ENCODE peak calls at places on chromosomes 16 and 17, in six cellular contexts. One of them, this sample, is unnamed. For H3K4me1 and H3K36me3, the result is how much of the 10 kb centered on the place peaks cover.

GRCh38 chr16:75087040-75087979 is 29.3 kb downstream of the LDHD start:
- DNase-seq in suprapubic skin: no peak
- DNase-seq in thoracic aorta: no peak
- DNase-seq in effector memory CD4-positive, alpha-beta T cell: no peak
- DNase-seq in HCT116: no peak
- DNase-seq in mammary epithelial cell: peak
- DNase-seq in this sample: no peak

GRCh38 chr17:71709271-71709670 is 411.5 kb upstream of the SOX9 start:
- DNase-seq in suprapubic skin: no peak
- DNase-seq in thoracic aorta: no peak
- DNase-seq in effector memory CD4-positive, alpha-beta T cell: no peak
- DNase-seq in HCT116: no peak
- DNase-seq in mammary epithelial cell: no peak
- DNase-seq in this sample: no peak

GRCh38 chr17:52827526-52827925 is 669.0 kb upstream of the CA10 start:
- DNase-seq in suprapubic skin: no peak
- DNase-seq in thoracic aorta: no peak
- DNase-seq in effector memory CD4-positive, alpha-beta T cell: no peak
- DNase-seq in HCT116: no peak
- DNase-seq in mammary epithelial cell: no peak
- DNase-seq in this sample: no peak

GRCh38 chr17:246851-247421 is 65.5 kb upstream of the DOC2B start:
- DNase-seq in suprapubic skin: peak
- DNase-seq in thoracic aorta: no peak
- DNase-seq in effector memory CD4-positive, alpha-beta T cell: no peak
- DNase-seq in HCT116: no peak
- DNase-seq in mammary epithelial cell: no peak
- DNase-seq in this sample: peak

GRCh38 chr17:49227436-49228261 is 2.9 kb downstream of the PHOSPHO1 start:
- DNase-seq in suprapubic skin: peak
- DNase-seq in thoracic aorta: no peak
- DNase-seq in effector memory CD4-positive, alpha-beta T cell: peak
- DNase-seq in HCT116: peak
- DNase-seq in mammary epithelial cell: peak
- DNase-seq in this sample: no peak

GRCh38 chr16:27253526-27253930 is 15.0 kb downstream of the NSMCE1 start:
- DNase-seq in suprapubic skin: no peak
- DNase-seq in thoracic aorta: no peak
- DNase-seq in effector memory CD4-positive, alpha-beta T cell: no peak
- DNase-seq in HCT116: peak
- DNase-seq in mammary epithelial cell: peak
- DNase-seq in this sample: no peak

GRCh38 chr17:81471804-81472456 is 40.7 kb downstream of the ACTG1 start:
- DNase-seq in suprapubic skin: peak
- DNase-seq in thoracic aorta: no peak
- DNase-seq in effector memory CD4-positive, alpha-beta T cell: no peak
- DNase-seq in HCT116: peak
- DNase-seq in mammary epithelial cell: peak
- DNase-seq in this sample: no peak

GRCh38 chr17:77786090-77786489 is 172.4 kb upstream of the TNRC6C start:
- DNase-seq in suprapubic skin: no peak
- DNase-seq in thoracic aorta: no peak
- DNase-seq in effector memory CD4-positive, alpha-beta T cell: no peak
- DNase-seq in HCT116: no peak
- DNase-seq in mammary epithelial cell: no peak
- DNase-seq in this sample: no peak

GRCh38 chr17:2468270-2468669 is 43.4 kb downstream of the METTL16 start:
- DNase-seq in suprapubic skin: no peak
- DNase-seq in thoracic aorta: no peak
- DNase-seq in effector memory CD4-positive, alpha-beta T cell: no peak
- DNase-seq in HCT116: no peak
- DNase-seq in mammary epithelial cell: no peak
- DNase-seq in this sample: no peak

GRCh38 chr17:37089998-37090397 is 141.2 kb downstream of the AATF start:
- DNase-seq in suprapubic skin: no peak
- DNase-seq in thoracic aorta: no peak
- DNase-seq in effector memory CD4-positive, alpha-beta T cell: peak
- DNase-seq in HCT116: no peak
- DNase-seq in mammary epithelial cell: no peak
- DNase-seq in this sample: no peak

GRCh38 chr16:55120408-55120807 is 189.7 kb downstream of the IRX5 start:
- DNase-seq in suprapubic skin: no peak
- DNase-seq in thoracic aorta: no peak
- DNase-seq in effector memory CD4-positive, alpha-beta T cell: no peak
- DNase-seq in HCT116: no peak
- DNase-seq in mammary epithelial cell: peak
- DNase-seq in this sample: no peak

GRCh38 chr17:29039764-29040598 is 3.0 kb upstream of the PIPOX start:
- DNase-seq in suprapubic skin: no peak
- DNase-seq in thoracic aorta: no peak
- DNase-seq in effector memory CD4-positive, alpha-beta T cell: no peak
- DNase-seq in HCT116: no peak
- DNase-seq in mammary epithelial cell: peak
- DNase-seq in this sample: no peak

DNA sequence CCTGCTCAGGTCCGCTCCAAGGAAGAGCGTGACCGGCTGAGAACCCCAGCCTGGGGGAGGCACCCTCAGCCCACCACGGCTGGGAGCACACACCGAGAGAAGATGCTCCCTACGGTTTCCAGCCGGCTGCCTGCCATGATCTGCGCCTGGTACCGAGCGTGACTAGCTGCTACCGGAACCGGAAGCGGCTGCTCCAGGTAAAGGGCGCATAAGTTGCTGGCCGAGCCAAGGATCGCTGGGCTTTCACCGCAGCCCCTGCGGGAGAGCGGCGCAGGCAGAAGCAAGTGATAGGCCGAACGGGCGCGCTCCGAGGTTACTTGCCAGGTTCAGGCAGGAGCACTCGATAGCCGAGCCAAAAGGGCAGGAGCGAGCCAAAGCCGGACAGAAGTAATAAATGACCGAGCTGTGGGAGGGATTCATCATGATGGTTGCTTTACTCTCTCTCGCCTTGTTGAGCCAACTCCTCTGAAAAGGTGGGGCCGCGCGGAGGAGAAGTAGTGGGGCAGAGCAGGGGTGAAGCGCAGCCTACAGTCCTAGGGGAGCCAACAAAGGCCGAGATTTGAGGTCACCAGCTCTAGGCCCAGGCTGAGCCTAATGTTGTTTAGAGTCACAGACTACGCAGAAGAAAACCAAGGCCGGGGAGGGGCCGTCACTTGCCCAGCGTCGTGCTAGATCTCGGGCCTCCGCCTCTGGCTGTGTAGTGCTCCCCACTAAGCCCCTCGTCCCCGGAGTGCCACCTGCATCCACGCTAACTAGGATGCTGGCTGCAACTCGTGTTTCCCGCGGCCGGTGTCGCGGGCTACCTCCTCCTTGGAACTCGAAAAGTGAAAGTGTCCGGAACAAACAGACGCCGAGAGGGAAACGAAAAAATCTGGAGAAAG is at the start of gene MRPS23:
- DNase-seq in suprapubic skin: peak
- DNase-seq in thoracic aorta: peak
- DNase-seq in effector memory CD4-positive, alpha-beta T cell: peak
- DNase-seq in HCT116: peak
- DNase-seq in mammary epithelial cell: peak
- DNase-seq in this sample: peak
- H3K4me1 ChIP-seq in suprapubic skin: under half
- H3K4me1 ChIP-seq in thoracic aorta: half or more
- H3K4me1 ChIP-seq in effector memory CD4-positive, alpha-beta T cell: under half
- H3K4me1 ChIP-seq in HCT116: under half
- H3K4me1 ChIP-seq in mammary epithelial cell: under half
- H3K4me1 ChIP-seq in this sample: under half

GRCh38 chr17:41870627-41871026 is 5.4 kb upstream of the KLHL11 start:
- DNase-seq in suprapubic skin: no peak
- DNase-seq in thoracic aorta: no peak
- DNase-seq in effector memory CD4-positive, alpha-beta T cell: no peak
- DNase-seq in HCT116: no peak
- DNase-seq in mammary epithelial cell: no peak
- DNase-seq in this sample: no peak

GRCh38 chr17:41869426-41869825 is 4.2 kb upstream of the KLHL11 start:
- DNase-seq in suprapubic skin: no peak
- DNase-seq in thoracic aorta: no peak
- DNase-seq in effector memory CD4-positive, alpha-beta T cell: no peak
- DNase-seq in HCT116: no peak
- DNase-seq in mammary epithelial cell: peak
- DNase-seq in this sample: no peak

GRCh38 chr17:41870097-41870496 is 4.9 kb upstream of the KLHL11 start:
- DNase-seq in suprapubic skin: no peak
- DNase-seq in thoracic aorta: no peak
- DNase-seq in effector memory CD4-positive, alpha-beta T cell: no peak
- DNase-seq in HCT116: no peak
- DNase-seq in mammary epithelial cell: no peak
- DNase-seq in this sample: no peak

GRCh38 chr17:41865596-41865893 is 322 bp upstream of the KLHL11 start:
- DNase-seq in suprapubic skin: no peak
- DNase-seq in thoracic aorta: no peak
- DNase-seq in effector memory CD4-positive, alpha-beta T cell: no peak
- DNase-seq in HCT116: no peak
- DNase-seq in mammary epithelial cell: no peak
- DNase-seq in this sample: no peak

DNA sequence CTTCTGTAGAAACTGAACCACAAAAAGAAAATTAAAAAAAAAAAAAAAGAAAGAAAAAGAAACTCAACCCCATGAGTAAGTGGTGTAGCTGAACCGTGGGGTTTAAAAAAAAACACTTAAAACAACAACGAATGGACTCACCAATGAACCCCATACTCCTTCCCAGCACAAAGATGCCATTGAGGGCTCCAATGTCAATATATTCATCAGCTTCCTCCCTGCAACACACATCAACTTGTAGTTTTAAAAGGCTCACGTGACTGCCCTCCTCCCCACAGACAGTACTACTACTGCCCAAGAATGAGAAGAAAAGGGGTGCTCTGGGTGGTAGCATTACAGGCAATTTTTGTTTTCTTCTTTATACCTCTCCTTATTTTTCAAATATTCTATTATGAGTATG is 3.3 kb upstream of the KLHL11 start:
- DNase-seq in suprapubic skin: no peak
- DNase-seq in thoracic aorta: no peak
- DNase-seq in effector memory CD4-positive, alpha-beta T cell: no peak
- DNase-seq in HCT116: no peak
- DNase-seq in mammary epithelial cell: no peak
- DNase-seq in this sample: no peak
- H3K36me3 ChIP-seq in suprapubic skin: half or more
- H3K36me3 ChIP-seq in thoracic aorta: under half
- H3K36me3 ChIP-seq in effector memory CD4-positive, alpha-beta T cell: under half
- H3K36me3 ChIP-seq in HCT116: under half
- H3K36me3 ChIP-seq in mammary epithelial cell: under half
- H3K36me3 ChIP-seq in this sample: half or more

DNA sequence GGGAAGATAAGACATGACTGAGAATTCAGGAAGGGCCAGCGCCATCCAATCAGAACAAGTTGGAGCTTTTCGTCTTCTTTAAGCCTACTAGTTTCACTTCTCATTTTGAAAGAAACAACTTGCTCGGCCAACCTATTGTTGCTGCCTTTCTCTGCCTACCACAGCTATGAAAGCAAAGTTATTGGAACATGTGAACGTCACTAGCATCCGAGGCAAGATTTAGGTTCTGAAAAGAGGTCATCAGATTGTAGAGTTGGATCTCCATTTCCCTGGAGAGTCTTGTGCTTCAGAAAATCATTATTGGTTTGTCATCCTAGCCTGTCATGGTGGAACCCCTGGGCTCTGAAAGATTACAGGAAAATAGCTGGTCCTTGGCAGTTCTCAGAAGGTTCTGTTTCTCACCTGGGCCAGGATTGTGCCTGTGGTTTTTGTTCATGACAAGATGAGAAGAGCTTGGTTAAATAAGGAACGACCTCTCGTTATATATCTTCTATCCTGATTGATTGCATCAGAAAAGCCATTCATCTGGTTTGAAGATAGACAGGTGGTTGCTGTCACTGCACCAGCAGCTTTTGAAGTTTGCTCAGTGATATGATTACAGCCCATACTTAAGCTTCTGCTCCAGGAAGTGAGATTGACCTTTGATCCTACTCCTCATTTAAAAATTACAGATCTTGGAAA is 25.3 kb downstream of the CDH13 start:
- DNase-seq in suprapubic skin: no peak
- DNase-seq in thoracic aorta: no peak
- DNase-seq in effector memory CD4-positive, alpha-beta T cell: peak
- DNase-seq in HCT116: no peak
- DNase-seq in mammary epithelial cell: no peak
- DNase-seq in this sample: no peak
- H3K4me1 ChIP-seq in suprapubic skin: under half
- H3K4me1 ChIP-seq in thoracic aorta: under half
- H3K4me1 ChIP-seq in effector memory CD4-positive, alpha-beta T cell: half or more
- H3K4me1 ChIP-seq in HCT116: under half
- H3K4me1 ChIP-seq in mammary epithelial cell: half or more
- H3K4me1 ChIP-seq in this sample: under half

GRCh38 chr17:4719684-4720221 is 9.3 kb downstream of the ARRB2 start:
- DNase-seq in suprapubic skin: no peak
- DNase-seq in thoracic aorta: no peak
- DNase-seq in effector memory CD4-positive, alpha-beta T cell: no peak
- DNase-seq in HCT116: no peak
- DNase-seq in mammary epithelial cell: no peak
- DNase-seq in this sample: no peak

GRCh38 chr17:4719146-4719545 is 8.7 kb downstream of the ARRB2 start:
- DNase-seq in suprapubic skin: no peak
- DNase-seq in thoracic aorta: no peak
- DNase-seq in effector memory CD4-positive, alpha-beta T cell: no peak
- DNase-seq in HCT116: no peak
- DNase-seq in mammary epithelial cell: no peak
- DNase-seq in this sample: no peak

GRCh38 chr17:4720787-4721186 is 10.4 kb downstream of the ARRB2 start:
- DNase-seq in suprapubic skin: no peak
- DNase-seq in thoracic aorta: no peak
- DNase-seq in effector memory CD4-positive, alpha-beta T cell: no peak
- DNase-seq in HCT116: no peak
- DNase-seq in mammary epithelial cell: no peak
- DNase-seq in this sample: no peak

GRCh38 chr17:4722678-4723240 is 8.5 kb upstream of the MED11 start:
- DNase-seq in suprapubic skin: no peak
- DNase-seq in thoracic aorta: no peak
- DNase-seq in effector memory CD4-positive, alpha-beta T cell: no peak
- DNase-seq in HCT116: no peak
- DNase-seq in mammary epithelial cell: no peak
- DNase-seq in this sample: no peak

DNA sequence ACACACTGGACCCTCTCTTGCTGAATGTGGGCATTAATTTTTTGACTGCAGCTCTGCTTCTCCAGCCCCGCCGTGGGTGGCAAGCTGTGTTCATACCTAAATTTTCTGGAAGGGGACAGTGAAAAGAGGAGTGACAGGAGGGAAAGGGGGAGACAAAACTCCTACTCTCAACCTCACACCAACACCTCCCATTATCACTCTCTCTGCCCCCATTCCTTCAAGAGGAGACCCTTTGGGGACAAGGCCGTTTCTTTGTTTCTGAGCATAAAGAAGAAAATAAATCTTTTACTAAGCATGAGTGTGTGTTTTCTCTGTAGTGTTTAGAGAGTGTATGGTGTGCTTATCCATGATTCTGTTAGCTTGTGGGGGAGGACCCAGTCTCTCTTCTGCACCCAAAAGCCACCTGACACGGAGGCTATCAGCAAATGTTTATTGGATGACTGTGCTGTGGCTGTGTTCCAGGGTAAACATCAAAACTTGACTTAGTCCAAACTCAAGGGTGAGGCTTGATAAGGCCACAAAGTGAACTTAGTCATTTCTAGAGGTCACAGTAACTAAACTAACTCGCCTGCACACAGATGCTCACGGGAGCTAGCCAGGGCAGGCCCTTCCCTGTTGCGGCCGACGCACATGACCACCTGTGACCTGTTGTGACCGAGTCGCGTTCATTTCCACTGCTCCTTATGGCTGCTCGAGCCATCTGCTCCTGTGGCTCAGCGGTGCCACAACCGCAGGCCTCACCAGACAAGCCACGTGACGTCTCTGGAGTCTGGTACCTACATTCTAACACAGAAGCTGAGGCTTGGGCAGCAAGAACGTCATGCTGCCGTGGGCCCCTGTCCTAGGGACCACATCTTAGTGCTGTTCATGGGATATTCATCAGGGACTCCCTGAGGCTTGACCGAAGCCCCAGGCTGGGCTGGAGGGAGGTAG is 9.8 kb upstream of the MED11 start:
- DNase-seq in suprapubic skin: no peak
- DNase-seq in thoracic aorta: no peak
- DNase-seq in effector memory CD4-positive, alpha-beta T cell: peak
- DNase-seq in HCT116: peak
- DNase-seq in mammary epithelial cell: no peak
- DNase-seq in this sample: no peak
- H3K36me3 ChIP-seq in suprapubic skin: under half
- H3K36me3 ChIP-seq in thoracic aorta: under half
- H3K36me3 ChIP-seq in effector memory CD4-positive, alpha-beta T cell: under half
- H3K36me3 ChIP-seq in HCT116: under half
- H3K36me3 ChIP-seq in mammary epithelial cell: under half
- H3K36me3 ChIP-seq in this sample: under half

This sample was measured in ascending aorta.